ENCODE peak calls at places on chromosomes 5 and 9, in seven cellular contexts. M, F, I, C, R, S and W are unnamed samples.

GRCh38 chr5:59020611-59021285 is 437.9 kb downstream of the RAB3C start:
- DNase-seq in F (peak; percentile 58), M (no peak), I (peak; percentile 61), R (no peak), C (no peak), S (no peak), W (no peak)

GRCh38 chr5:143249851-143250250 is 153.6 kb downstream of the NR3C1 start:
- DNase-seq in F (no peak), R (no peak), I (no peak), S (no peak), C (no peak), M (no peak), W (no peak)

GRCh38 chr5:31741496-31741895 is 102.6 kb downstream of the PDZD2 start:
- DNase-seq in M (no peak), I (no peak), R (no peak), C (no peak), F (no peak), S (no peak), W (no peak)

GRCh38 chr9:36018755-36019720 is 17.7 kb upstream of the RECK start:
- DNase-seq in S (no peak), I (no peak), M (no peak), F (no peak), C (no peak), R (no peak), W (no peak)

GRCh38 chr9:89038354-89039091 is 47.3 kb downstream of the S1PR3 start:
- DNase-seq in S (no peak), F (peak; percentile 74), I (peak; percentile 22), M (no peak), R (no peak), C (no peak), W (peak; percentile 91)

GRCh38 chr5:159640376-159640775 is 275.9 kb upstream of the ADRA1B start:
- DNase-seq in I (no peak), R (no peak), F (no peak), C (no peak), S (no peak), M (no peak), W (no peak)

GRCh38 chr9:137411670-137412380 is 11.1 kb downstream of the EXD3 start:
- DNase-seq in R (no peak), S (no peak), F (peak; percentile 91), I (peak; percentile 95), M (peak; percentile 55), C (no peak), W (peak; percentile 59)

GRCh38 chr9:84068872-84069271 is 88.3 kb downstream of the RMI1 start:
- DNase-seq in S (no peak), R (no peak), F (no peak), C (no peak), M (no peak), I (no peak), W (no peak)

GRCh38 chr9:38294561-38294960 is 97.9 kb upstream of the ALDH1B1 start:
- DNase-seq in S (no peak), C (no peak), R (no peak), F (no peak), I (no peak), M (no peak), W (no peak)